ENCODE peak calls at places on chromosomes 2 and 18, in nine cellular contexts. W is aorta, C is right lobe of liver, L is pancreas, V is transverse colon, M is ovary, I is lower lobe of right lung, P is astrocyte, G is kidney. D is an unnamed sample. For H3K9me3, the result is how much of the 10 kb centered on the place peaks cover.

GRCh38 chr2:232315049-232315922 is 63.3 kb upstream of the ALPP start:
- DNase-seq in I (peak), M (peak), P (peak), W (peak), G (peak), V (peak), C (peak), L (peak), D (no peak)

GRCh38 chr2:185144159-185144919 is 546.0 kb downstream of the ZNF804A start:
- DNase-seq in P (no peak), M (no peak), G (peak), V (no peak), I (peak), W (no peak), L (no peak), C (no peak), D (peak)

GRCh38 chr2:101679801-101680487 is 17.6 kb upstream of the MAP4K4 start:
- DNase-seq in W (no peak), M (no peak), I (no peak), C (no peak), G (no peak), P (peak), L (no peak), V (no peak), D (no peak)

GRCh38 chr18:56083889-56084288 is 495.9 kb upstream of the TCF4 start:
- DNase-seq in V (no peak), P (no peak), M (no peak), G (no peak), L (no peak), C (no peak), I (no peak), W (no peak), D (no peak)

GRCh38 chr2:184186436-184186835 is 411.9 kb upstream of the ZNF804A start:
- DNase-seq in P (no peak), L (no peak), W (no peak), V (no peak), G (no peak), C (no peak), I (no peak), M (no peak), D (no peak)

GRCh38 chr2:230793573-230794359 is 71.0 kb upstream of the ITM2C start:
- DNase-seq in C (no peak), M (peak), P (peak), W (peak), G (peak), I (peak), L (peak), V (peak), D (peak)

GRCh38 chr2:27573452-27573851 is 9.4 kb upstream of the ZNF512 start:
- DNase-seq in P (peak), L (no peak), M (no peak), W (no peak), V (no peak), I (no peak), C (no peak), G (no peak), D (no peak)

GRCh38 chr2:119704670-119705120 is 25.7 kb downstream of the TMEM177 start:
- DNase-seq in W (no peak), P (peak), V (no peak), M (no peak), L (no peak), I (no peak), C (no peak), G (no peak), D (no peak)

GRCh38 chr2:203673933-203674332 is 32.5 kb upstream of the CD28 start:
- DNase-seq in L (no peak), W (no peak), P (peak), C (no peak), G (no peak), M (no peak), V (peak), I (no peak), D (no peak)

GRCh38 chr2:98734823-98735260 is 3.9 kb upstream of the MGAT4A start:
- DNase-seq in V (no peak), C (no peak), L (no peak), W (no peak), P (no peak), G (no peak), I (no peak), M (no peak), D (no peak)

GRCh38 chr2:96091711-96092579 is 24.4 kb downstream of the ADRA2B start:
- DNase-seq in M (no peak), G (no peak), L (peak), W (peak), I (peak), C (no peak), P (no peak), V (peak), D (no peak)

GRCh38 chr2:172580544-172580943 is 24.7 kb downstream of the PDK1 start:
- DNase-seq in M (no peak), C (no peak), G (no peak), V (no peak), L (no peak), I (no peak), P (no peak), W (no peak), D (no peak)

GRCh38 chr2:172582656-172583055 is 26.8 kb downstream of the PDK1 start:
- DNase-seq in P (no peak), M (no peak), I (no peak), W (no peak), G (no peak), V (no peak), C (no peak), L (no peak), D (no peak)

GRCh38 chr2:172574965-172575364 is 19.1 kb downstream of the PDK1 start:
- DNase-seq in M (no peak), G (no peak), C (no peak), L (no peak), I (no peak), P (no peak), V (no peak), W (no peak), D (no peak)

GRCh38 chr2:172578860-172579512 is 23.1 kb downstream of the PDK1 start:
- DNase-seq in I (no peak), L (no peak), G (no peak), M (no peak), C (no peak), V (no peak), P (no peak), W (no peak), D (no peak)

GRCh38 chr2:172578054-172578453 is 22.2 kb downstream of the PDK1 start:
- DNase-seq in G (no peak), P (no peak), C (no peak), V (no peak), L (no peak), M (no peak), W (no peak), I (no peak), D (no peak)
- H3K9me3 ChIP-seq in G (under half), P (under half), C (under half), V (under half), L (under half), M (under half), W (under half), I (under half), D (under half)

GRCh38 chr2:70418514-70418913 is 116.6 kb upstream of the FAM136A start:
- DNase-seq in M (no peak), C (no peak), P (no peak), G (no peak), L (no peak), V (no peak), W (no peak), I (no peak), D (no peak)
- H3K4me3 ChIP-seq in M (no peak), C (no peak), P (no peak), G (no peak), L (no peak), V (no peak), W (no peak), I (no peak), D (no peak)

GRCh38 chr2:71690231-71690834 is 237.0 kb downstream of the DYSF start:
- DNase-seq in L (no peak), C (no peak), G (peak), M (no peak), W (no peak), P (no peak), V (no peak), I (no peak), D (no peak)
- H3K27ac ChIP-seq in L (no peak), C (no peak), G (no peak), M (no peak), W (no peak), P (no peak), V (no peak), I (no peak), D (no peak)

GRCh38 chr18:64271264-64271663 is 122.4 kb upstream of the LINC00305 start:
- DNase-seq in P (no peak), L (no peak), V (no peak), G (no peak), W (no peak), C (peak), M (no peak), I (no peak), D (no peak)
- H3K9me3 ChIP-seq in P (under half), L (under half), V (under half), G (under half), W (under half), C (under half), M (under half), I (under half), D (under half)

D was measured in right cardiac atrium.